ENCODE peak calls at places on chromosomes 13 and 19, in four cellular contexts. K is stomach; V is ascending aorta; Q is naive thymus-derived CD4-positive, alpha-beta T cell. J is an unnamed sample. For H3K4me1, the result is how much of the 10 kb centered on the place peaks cover.

GRCh38 chr19:16258440-16258903 is 60.8 kb downstream of the AP1M1 start:
- DNase-seq in Q (no peak), V (peak), K (peak), J (no peak)

GRCh38 chr19:8363803-8364771 is at the start of gene ANGPTL4:
- DNase-seq in V (peak), Q (peak), K (peak), J (peak)

GRCh38 chr13:26784704-26785639 is 24.4 kb upstream of the GPR12 start:
- DNase-seq in Q (peak), V (no peak), K (no peak), J (no peak)

GRCh38 chr19:49469828-49470614 is 4.0 kb upstream of the FLT3LG start:
- DNase-seq in K (peak), V (no peak), Q (peak), J (peak)

GRCh38 chr19:51599084-51599483 is 28.0 kb downstream of the ZNF175 start:
- DNase-seq in Q (no peak), V (no peak), K (no peak), J (no peak)

GRCh38 chr19:31908486-31909255 is 436.7 kb upstream of the ZNF507 start:
- DNase-seq in Q (no peak), V (no peak), K (no peak), J (no peak)

GRCh38 chr13:45950343-45950995 is 98.9 kb upstream of the SIAH3 start:
- DNase-seq in V (no peak), K (no peak), Q (peak), J (no peak)

GRCh38 chr13:31200636-31200970 is 828 bp downstream of the B3GLCT start:
- DNase-seq in V (peak), K (peak), Q (no peak), J (no peak)

GRCh38 chr13:56586966-56587365 is 553.8 kb upstream of the PRR20A start:
- DNase-seq in V (no peak), Q (no peak), K (no peak), J (no peak)

GRCh38 chr13:66430266-66430665 is 799.9 kb downstream of the PCDH9 start:
- DNase-seq in Q (no peak), K (no peak), V (no peak), J (no peak)

GRCh38 chr19:5129691-5130090 is 160.8 kb downstream of the KDM4B start:
- DNase-seq in K (no peak), Q (no peak), V (no peak), J (no peak)

GRCh38 chr19:5126498-5127223 is 157.7 kb downstream of the KDM4B start:
- DNase-seq in V (no peak), Q (no peak), K (no peak), J (no peak)

GRCh38 chr19:5127710-5128109 is 158.8 kb downstream of the KDM4B start:
- DNase-seq in K (no peak), V (no peak), Q (no peak), J (no peak)

GRCh38 chr19:5128932-5129389 is 160.0 kb downstream of the KDM4B start:
- DNase-seq in V (no peak), Q (no peak), K (peak), J (no peak)

GRCh38 chr19:5128251-5128931 is 159.5 kb downstream of the KDM4B start:
- DNase-seq in V (peak), Q (no peak), K (peak), J (no peak)
- H3K4me1 ChIP-seq in V (under half), Q (under half), K (under half), J (under half)

GRCh38 chr13:33195693-33196464 is 89.7 kb downstream of the STARD13 start:
- DNase-seq in V (no peak), Q (no peak), K (no peak), J (no peak)
- H3K27ac ChIP-seq in V (peak), Q (no peak), K (peak), J (no peak)

DNA sequence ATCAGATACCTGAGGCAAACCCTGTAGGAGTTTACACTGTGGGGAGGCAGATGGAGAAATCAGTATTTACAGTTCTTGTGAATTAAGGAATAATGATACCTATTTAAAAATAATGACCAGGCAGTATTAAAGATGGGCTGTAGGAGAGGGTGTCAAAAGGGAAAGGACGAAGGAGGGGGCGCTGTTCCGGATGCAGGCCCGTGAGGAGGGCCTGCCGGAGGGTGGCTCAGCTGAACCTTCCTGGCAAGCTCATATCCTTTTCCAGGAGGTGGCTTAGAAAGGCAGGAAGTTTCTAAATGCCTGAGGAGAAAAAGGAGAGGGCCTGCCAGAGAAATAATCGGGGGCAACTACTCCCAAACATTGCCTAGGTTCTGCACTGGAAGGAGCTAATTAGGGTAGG is 46.6 kb downstream of the MBNL2 start:
- DNase-seq in Q (no peak), V (no peak), K (no peak), J (no peak)
- H3K4me1 ChIP-seq in Q (under half), V (under half), K (under half), J (under half)

GRCh38 chr19:18633321-18633720 is 3.5 kb upstream of the KLHL26 start:
- DNase-seq in K (no peak), Q (no peak), V (no peak), J (no peak)

GRCh38 chr19:18626906-18627305 is 9.9 kb upstream of the KLHL26 start:
- DNase-seq in K (no peak), Q (no peak), V (no peak), J (no peak)

GRCh38 chr19:18634612-18635290 is 2.1 kb upstream of the KLHL26 start:
- DNase-seq in Q (no peak), V (no peak), K (no peak), J (no peak)

GRCh38 chr19:18629166-18630088 is 7.4 kb upstream of the KLHL26 start:
- DNase-seq in Q (no peak), V (no peak), K (no peak), J (no peak)
- H3K27ac ChIP-seq in Q (no peak), V (no peak), K (no peak), J (no peak)

DNA sequence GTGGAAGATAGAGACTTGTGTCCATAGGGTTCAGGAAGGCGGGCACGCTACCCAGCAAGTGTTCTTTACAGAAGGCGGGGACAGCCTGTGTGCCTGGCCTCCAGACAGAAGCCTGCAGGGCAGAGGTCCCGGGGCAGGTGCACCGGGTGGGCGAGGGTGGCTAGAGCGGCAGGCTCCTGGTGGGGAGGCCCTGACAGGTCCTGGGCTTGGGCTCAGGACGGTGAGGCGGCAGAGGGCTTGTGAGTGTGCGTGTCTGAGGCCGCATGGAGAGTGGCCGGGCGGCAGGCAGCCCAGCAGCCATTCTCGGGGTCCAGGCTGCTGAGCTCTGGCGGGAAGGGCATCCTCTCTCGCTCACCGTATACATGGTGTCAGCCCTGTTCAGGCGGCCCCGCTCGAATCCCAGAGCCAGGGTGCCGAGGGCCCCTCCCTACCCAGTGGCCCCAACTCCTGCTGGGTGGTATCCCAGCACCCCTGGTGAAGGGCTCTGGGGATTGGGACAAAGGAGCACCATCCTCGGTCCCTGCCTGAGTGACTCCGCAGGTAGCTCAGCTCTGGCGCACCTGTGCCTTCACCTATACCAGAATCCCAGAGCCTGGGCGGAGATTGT is 3.0 kb upstream of the AMH start:
- DNase-seq in K (no peak), V (no peak), Q (no peak), J (no peak)
- H3K4me1 ChIP-seq in K (under half), V (under half), Q (under half), J (under half)

DNA sequence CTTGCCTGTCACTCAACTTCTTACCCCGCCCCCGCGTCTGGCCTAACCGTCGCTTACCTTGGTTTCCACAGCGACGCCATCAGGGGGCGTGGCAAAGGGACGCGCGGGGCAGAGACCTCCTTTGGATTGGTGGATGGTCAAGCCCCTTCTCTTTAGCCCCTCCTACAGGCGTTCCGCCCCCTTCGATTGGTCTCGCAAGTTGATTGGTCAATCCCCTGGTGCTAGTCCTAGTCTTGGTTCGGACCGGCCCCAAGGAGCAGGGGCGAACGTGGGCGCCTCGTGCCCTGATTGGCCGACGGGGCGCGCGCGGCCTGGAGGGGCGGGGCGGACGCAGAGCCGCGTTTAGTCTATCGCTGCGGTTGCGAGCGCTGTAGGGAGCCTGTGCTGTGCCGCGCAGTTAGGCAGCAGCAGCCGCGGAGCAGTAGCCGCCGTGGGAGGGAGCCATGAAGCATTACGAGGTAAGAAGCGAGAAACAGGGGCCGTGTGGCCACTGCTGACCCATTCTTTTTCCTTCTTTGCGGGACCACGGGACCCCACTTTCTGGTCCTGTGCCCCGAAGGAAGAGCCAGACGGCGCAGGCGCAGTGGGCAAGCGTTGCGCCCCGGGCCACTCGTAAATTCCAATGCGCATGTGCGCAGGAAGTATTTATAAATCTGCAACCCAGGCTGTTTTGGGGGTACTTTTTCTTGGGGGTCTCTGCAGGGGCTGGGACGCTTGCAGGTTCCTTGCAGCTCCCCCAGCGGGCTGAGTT is at the start of gene TECR:
- DNase-seq in K (peak), V (peak), Q (peak), J (peak)
- H3K27ac ChIP-seq in K (peak), V (peak), Q (peak), J (peak)

GRCh38 chr13:112968380-112968909 is 569 bp upstream of the MCF2L start:
- DNase-seq in Q (peak), K (peak), V (no peak), J (peak)
- H3K4me1 ChIP-seq in Q (under half), K (under half), V (under half), J (under half)

DNA sequence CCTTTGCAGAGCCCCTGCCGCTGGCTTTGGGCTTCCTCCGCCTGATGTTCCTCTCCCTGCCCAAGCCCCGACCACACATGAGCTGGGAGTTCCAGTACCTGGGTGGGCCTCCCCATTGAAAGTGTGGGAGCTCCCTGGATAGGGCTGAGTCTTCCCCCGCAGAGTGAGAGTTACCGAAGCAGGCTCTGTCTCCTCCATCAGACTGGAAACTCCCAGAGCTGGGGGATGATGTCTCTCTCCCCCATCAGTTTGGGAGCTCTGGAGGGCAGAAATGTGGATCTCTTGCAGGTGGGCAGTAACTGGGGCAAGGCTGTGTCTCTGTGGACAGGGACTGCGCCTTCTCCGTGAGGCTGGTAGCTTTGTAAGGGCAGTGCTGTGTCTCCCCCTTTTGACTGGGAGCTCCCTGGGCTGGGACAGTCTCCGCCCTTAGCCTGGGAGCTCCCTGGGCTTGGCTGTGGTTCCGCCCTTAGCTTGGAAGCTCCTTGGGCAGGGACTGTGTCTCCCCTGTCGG is 767 bp downstream of the DCAF15 start:
- DNase-seq in K (peak), Q (no peak), V (no peak), J (no peak)
- H3K27ac ChIP-seq in K (peak), Q (peak), V (peak), J (peak)

GRCh38 chr19:41330946-41331678 is 21.1 kb downstream of the CCDC97 start:
- DNase-seq in K (no peak), Q (no peak), V (no peak), J (no peak)
- H3K4me1 ChIP-seq in K (under half), Q (under half), V (under half), J (half or more)

DNA sequence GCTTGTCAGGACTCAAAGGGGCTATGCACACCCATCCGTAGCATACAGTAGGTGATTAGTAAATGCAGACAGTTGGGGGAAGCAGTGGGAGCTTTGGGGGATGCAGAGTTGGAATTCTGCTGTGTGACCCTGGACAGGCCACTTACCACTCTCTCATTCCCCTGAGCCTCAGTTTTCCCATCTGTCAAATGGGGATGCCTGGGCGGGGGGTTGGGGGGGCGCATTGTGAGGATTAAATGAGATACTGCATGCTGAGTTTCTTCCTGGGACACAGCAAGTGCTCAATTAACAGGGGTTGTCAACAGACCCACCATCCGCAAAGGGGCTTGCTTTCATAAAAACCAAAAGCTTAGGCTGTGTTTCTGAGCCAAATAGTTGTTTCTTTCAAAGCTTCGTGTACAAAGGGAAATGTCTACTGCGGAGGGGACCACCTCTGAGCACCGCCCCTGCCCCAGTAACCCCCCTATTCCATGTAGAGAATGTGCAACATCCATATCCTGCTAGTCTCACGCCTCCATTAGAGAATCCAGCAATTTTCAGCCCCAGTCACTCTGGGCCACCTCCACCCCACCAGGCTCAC is 132.4 kb downstream of the IER2 start:
- DNase-seq in K (no peak), Q (no peak), V (no peak), J (no peak)
- H3K27ac ChIP-seq in K (no peak), Q (no peak), V (no peak), J (no peak)

J was measured in CD4-positive, CD25-positive, alpha-beta regulatory T cell.